ENCODE peak calls at places on chromosomes 13 and 19, in six cellular contexts. Z, E, M, N, Y and L are unnamed samples.

GRCh38 chr13:26253262-26253786 is 605 bp upstream of the CDK8 start:
- DNase-seq in Y (no peak), N (no peak), M (no peak), Z (no peak), E (no peak), L (no peak)

GRCh38 chr13:112983428-112984196 is 14.6 kb downstream of the MCF2L start:
- DNase-seq in N (no peak), E (no peak), Y (no peak), M (no peak), Z (peak), L (no peak)

GRCh38 chr19:40284501-40285352 is at the start of gene AKT2:
- DNase-seq in Z (peak), E (peak), N (no peak), M (peak), Y (peak), L (peak)

GRCh38 chr13:43261018-43261417 is 237.6 kb downstream of the DNAJC15 start:
- DNase-seq in E (no peak), M (no peak), Z (no peak), N (no peak), Y (no peak), L (no peak)

GRCh38 chr13:51584731-51585191 is 499 bp downstream of the WDFY2 start:
- DNase-seq in Y (peak), M (peak), E (peak), Z (peak), N (peak), L (peak)

GRCh38 chr19:3041302-3041701 is 12.2 kb upstream of the TLE2 start:
- DNase-seq in N (no peak), M (no peak), Y (peak), Z (no peak), E (no peak), L (no peak)

GRCh38 chr19:13955662-13956364 is 3.5 kb downstream of the DCAF15 start:
- DNase-seq in Z (no peak), M (no peak), E (no peak), N (no peak), Y (no peak), L (no peak)

GRCh38 chr13:85825454-85825853 is 26.2 kb upstream of the SLITRK6 start:
- DNase-seq in N (no peak), Y (no peak), E (no peak), Z (no peak), M (no peak), L (no peak)

GRCh38 chr13:99103536-99103935 is 97.1 kb upstream of the UBAC2 start:
- DNase-seq in Y (peak), N (no peak), E (no peak), Z (peak), M (no peak), L (no peak)

GRCh38 chr13:24463078-24463477 is 49.5 kb downstream of the PARP4 start:
- DNase-seq in Y (no peak), M (no peak), N (no peak), Z (no peak), E (no peak), L (no peak)

GRCh38 chr13:20264271-20265018 is 32.3 kb upstream of the GJB6 start:
- DNase-seq in Y (no peak), N (no peak), E (no peak), Z (no peak), M (no peak), L (no peak)

GRCh38 chr19:11136400-11137101 is 19.0 kb downstream of the SPC24 start:
- DNase-seq in Y (no peak), Z (no peak), M (no peak), E (no peak), N (no peak), L (no peak)

GRCh38 chr13:27349458-27349857 is 75.0 kb upstream of the GTF3A start:
- DNase-seq in E (no peak), Y (no peak), N (no peak), M (no peak), Z (no peak), L (no peak)

GRCh38 chr13:108957369-108958012 is 328.1 kb downstream of the MYO16 start:
- DNase-seq in M (peak), Y (peak), Z (no peak), N (no peak), E (no peak), L (no peak)

GRCh38 chr13:48539550-48539949 is 6.7 kb upstream of the RCBTB2 start:
- DNase-seq in M (no peak), Y (no peak), Z (no peak), N (no peak), E (no peak), L (no peak)

GRCh38 chr19:32744555-32745325 is 25.2 kb downstream of the TDRD12 start:
- DNase-seq in Z (no peak), Y (no peak), M (no peak), N (no peak), E (no peak), L (peak)

GRCh38 chr19:16069813-16070365 is 6.4 kb upstream of the TPM4 start:
- DNase-seq in N (peak), E (peak), Y (no peak), Z (no peak), M (peak), L (no peak)

GRCh38 chr13:113373811-113374485 is 10.0 kb upstream of the GRTP1 start:
- DNase-seq in E (no peak), Z (no peak), Y (no peak), N (peak), M (no peak), L (no peak)

GRCh38 chr13:26254583-26255102 is 714 bp downstream of the CDK8 start:
- DNase-seq in Y (peak), E (peak), N (peak), Z (peak), M (peak), L (no peak)

GRCh38 chr19:58519087-58519354 is 589 bp downstream of the ZBTB45 start:
- DNase-seq in Z (peak), N (peak), M (peak), Y (peak), E (peak), L (peak)

GRCh38 chr13:86585826-86586225 is 786.6 kb upstream of the SLITRK6 start:
- DNase-seq in E (no peak), M (no peak), Y (no peak), N (no peak), Z (no peak), L (no peak)

GRCh38 chr13:43303040-43303729 is 279.8 kb downstream of the DNAJC15 start:
- DNase-seq in N (no peak), E (no peak), Y (peak), Z (peak), M (peak), L (no peak)

GRCh38 chr13:57627663-57628062 is 3.9 kb upstream of the PCDH17 start:
- DNase-seq in Y (peak), Z (peak), M (no peak), N (no peak), E (no peak), L (no peak)

GRCh38 chr13:21637296-21637695 is 33.3 kb upstream of the MICU2 start:
- DNase-seq in Y (peak), Z (no peak), M (peak), N (peak), E (no peak), L (no peak)

GRCh38 chr13:98947925-98948324 is 29.9 kb downstream of the DOCK9 start:
- DNase-seq in M (no peak), Z (no peak), N (no peak), Y (no peak), E (no peak), L (no peak)

DNA sequence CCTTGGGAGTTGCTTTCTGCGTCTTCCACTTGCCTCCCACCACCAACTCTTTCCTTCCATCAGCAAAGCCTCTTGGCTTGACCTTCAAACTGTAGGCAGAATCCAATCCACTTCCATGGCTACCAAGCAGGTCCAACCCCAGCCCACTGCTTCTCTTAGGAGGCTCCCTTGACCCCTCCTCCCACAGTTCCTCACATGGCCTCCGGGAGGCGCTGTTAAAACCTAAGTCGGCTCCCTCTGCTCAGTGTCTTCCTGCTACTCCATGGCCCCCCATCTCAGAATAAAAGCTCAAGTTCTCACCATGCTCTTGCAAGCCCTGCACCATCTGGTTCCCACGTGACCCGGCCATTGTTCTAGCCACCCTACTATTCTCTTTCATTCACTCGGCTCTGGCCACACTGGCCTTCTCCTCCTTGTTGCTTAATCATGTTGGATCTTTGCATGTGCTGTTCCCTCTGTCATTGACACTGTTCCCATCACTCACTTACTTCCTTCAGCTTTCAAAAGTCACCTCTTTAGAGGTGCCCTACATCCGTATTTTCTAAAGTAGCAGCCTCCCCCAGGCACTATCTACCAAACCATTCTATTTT is 7.5 kb downstream of the IZUMO2 start:
- DNase-seq in N (no peak), Y (peak), M (no peak), Z (no peak), E (no peak), L (no peak)
- TF ChIP-seq CTCF in N (no peak), Y (peak), M (peak), Z (no peak), E (no peak), L (peak)

GRCh38 chr19:31337007-31337914 is 12.0 kb downstream of the TSHZ3 start:
- DNase-seq in E (no peak), Y (no peak), N (no peak), M (no peak), Z (no peak), L (no peak)

GRCh38 chr19:31340059-31341025 is 8.9 kb downstream of the TSHZ3 start:
- DNase-seq in M (no peak), N (no peak), Y (peak), E (no peak), Z (no peak), L (no peak)

GRCh38 chr19:31335716-31336115 is 13.5 kb downstream of the TSHZ3 start:
- DNase-seq in M (no peak), Y (no peak), N (no peak), E (no peak), Z (no peak), L (no peak)

GRCh38 chr19:31339405-31339804 is 9.8 kb downstream of the TSHZ3 start:
- DNase-seq in E (no peak), Y (no peak), Z (peak), N (no peak), M (no peak), L (no peak)

GRCh38 chr19:31338069-31338767 is 11.0 kb downstream of the TSHZ3 start:
- DNase-seq in E (no peak), Y (peak), N (no peak), Z (peak), M (no peak), L (no peak)
- TF ChIP-seq CTCF in E (no peak), Y (peak), N (peak), Z (peak), M (no peak), L (peak)

GRCh38 chr13:64446372-64446771 is 2783.8 kb downstream of the PCDH9 start:
- DNase-seq in N (no peak), Z (no peak), E (no peak), M (no peak), Y (peak), L (no peak)
- TF ChIP-seq CTCF in N (no peak), Z (peak), E (no peak), M (no peak), Y (peak), L (peak)

GRCh38 chr19:12779162-12779993 is 4.0 kb upstream of the HOOK2 start:
- DNase-seq in Y (peak), Z (peak), N (no peak), E (peak), M (peak), L (no peak)
- TF ChIP-seq CTCF in Y (peak), Z (no peak), N (no peak), E (no peak), M (no peak), L (no peak)

DNA sequence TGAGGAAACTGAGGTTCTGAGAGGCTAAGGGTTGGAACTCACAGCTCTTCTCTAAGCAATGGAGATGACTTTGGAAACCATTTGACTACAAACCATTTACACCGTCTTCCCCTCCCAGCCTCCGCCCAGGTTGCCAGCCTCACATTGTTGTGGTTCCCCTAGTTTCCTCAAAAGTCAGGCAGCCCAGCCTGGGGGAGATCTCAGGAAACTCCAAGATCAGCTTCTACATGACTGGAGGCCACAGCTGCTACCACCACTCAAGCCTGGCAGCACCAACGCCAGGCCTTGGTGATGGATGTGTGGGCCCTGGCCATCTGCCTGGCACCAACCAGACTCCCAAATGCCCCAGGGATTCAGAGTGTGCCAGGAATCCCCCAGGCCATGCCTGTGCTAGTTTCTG is 207.9 kb downstream of the TSHZ3 start:
- DNase-seq in M (no peak), E (no peak), N (no peak), Z (no peak), Y (no peak), L (no peak)
- TF ChIP-seq CTCF in M (no peak), E (no peak), N (no peak), Z (no peak), Y (no peak), L (no peak)

GRCh38 chr19:49920624-49921363 is 8.2 kb upstream of the ATF5 start:
- DNase-seq in M (no peak), Y (no peak), E (no peak), Z (no peak), N (no peak), L (no peak)

GRCh38 chr19:49918089-49918488 is 10.9 kb upstream of the ATF5 start:
- DNase-seq in Y (no peak), N (no peak), Z (no peak), M (no peak), E (no peak), L (no peak)

GRCh38 chr19:49915271-49915670 is 13.7 kb upstream of the ATF5 start:
- DNase-seq in Y (no peak), M (no peak), E (no peak), Z (no peak), N (no peak), L (no peak)

GRCh38 chr19:49913720-49914119 is 15.3 kb upstream of the ATF5 start:
- DNase-seq in E (no peak), M (no peak), Y (no peak), N (no peak), Z (no peak), L (no peak)

DNA sequence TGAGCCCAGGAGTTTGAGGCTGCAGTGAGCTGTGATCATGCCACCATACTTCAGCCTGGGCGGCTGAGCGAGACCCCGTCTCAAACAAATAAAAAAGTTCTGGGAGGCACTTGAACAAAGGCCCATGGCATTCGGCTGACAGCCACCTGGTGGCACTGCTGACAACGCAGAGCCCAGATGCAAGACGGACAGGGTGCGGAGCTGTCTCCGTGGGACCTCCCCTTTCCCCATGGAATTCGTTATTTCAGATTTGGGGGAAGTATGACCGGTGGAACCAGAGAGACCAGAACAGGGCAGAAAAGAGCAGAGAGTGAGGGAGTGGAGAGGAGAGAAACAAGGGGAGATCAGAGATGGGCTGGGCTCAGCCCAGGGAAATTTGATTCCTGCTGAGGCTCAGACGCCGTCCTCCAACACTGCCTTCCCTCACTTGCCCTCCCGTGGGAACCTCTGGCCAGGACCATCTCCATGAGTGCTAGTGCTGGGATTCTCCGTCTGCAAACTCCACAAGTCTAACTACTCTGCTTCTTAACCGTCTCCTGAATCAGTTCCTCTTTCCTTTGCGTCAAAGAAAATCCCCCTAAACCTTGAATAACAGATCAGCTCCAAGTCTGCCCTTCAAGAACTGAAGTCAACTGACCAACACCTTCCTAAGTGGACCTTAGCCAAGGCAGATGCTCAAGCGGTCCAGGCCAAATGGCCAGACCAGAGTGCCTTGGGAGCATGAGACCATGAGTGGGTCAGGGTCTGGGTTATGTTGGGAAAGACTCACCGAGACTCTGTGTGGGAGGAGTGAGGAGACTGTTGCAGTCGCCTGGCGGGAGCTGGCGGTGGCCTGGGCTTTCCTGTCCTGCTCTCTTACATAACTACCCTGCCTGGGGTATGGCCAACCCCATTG is 11.9 kb upstream of the ATF5 start:
- DNase-seq in Z (no peak), M (no peak), N (no peak), Y (peak), E (no peak), L (no peak)
- TF ChIP-seq CTCF in Z (no peak), M (no peak), N (no peak), Y (peak), E (no peak), L (peak)

DNA sequence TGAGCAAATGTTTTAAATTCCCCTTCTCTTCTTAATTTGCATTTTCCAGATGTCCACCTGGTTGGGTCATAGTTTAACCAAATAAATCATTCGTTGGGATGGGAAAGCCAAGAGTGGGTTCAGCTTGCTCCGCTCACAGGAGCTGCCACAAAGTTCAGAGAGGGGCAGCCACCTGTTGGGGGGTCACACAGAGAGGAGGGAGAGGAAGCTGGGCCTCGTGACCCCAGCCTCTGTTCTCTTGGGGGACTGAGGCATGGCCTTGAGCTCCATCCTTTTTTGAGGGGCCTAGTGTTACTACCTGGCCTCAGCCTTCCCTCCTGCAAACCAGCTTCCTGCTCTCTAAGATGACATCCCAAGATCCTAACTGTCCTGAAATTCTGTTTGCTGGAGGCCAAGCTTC is 2.5 kb downstream of the MEF2B start:
- DNase-seq in M (no peak), Z (no peak), N (no peak), Y (no peak), E (no peak), L (no peak)
- TF ChIP-seq CTCF in M (no peak), Z (no peak), N (no peak), Y (no peak), E (no peak), L (no peak)

GRCh38 chr13:100597253-100597652 is 8.7 kb upstream of the GGACT start:
- DNase-seq in N (no peak), Y (no peak), E (no peak), M (no peak), Z (no peak), L (no peak)

GRCh38 chr13:100589178-100589725 is 663 bp upstream of the GGACT start:
- DNase-seq in Z (no peak), E (no peak), Y (no peak), N (no peak), M (no peak), L (no peak)

GRCh38 chr13:100596516-100596915 is 7.9 kb upstream of the GGACT start:
- DNase-seq in N (no peak), Y (no peak), E (no peak), Z (no peak), M (no peak), L (no peak)

GRCh38 chr13:100594731-100595130 is 6.1 kb upstream of the GGACT start:
- DNase-seq in N (no peak), Y (peak), M (peak), Z (peak), E (no peak), L (no peak)

DNA sequence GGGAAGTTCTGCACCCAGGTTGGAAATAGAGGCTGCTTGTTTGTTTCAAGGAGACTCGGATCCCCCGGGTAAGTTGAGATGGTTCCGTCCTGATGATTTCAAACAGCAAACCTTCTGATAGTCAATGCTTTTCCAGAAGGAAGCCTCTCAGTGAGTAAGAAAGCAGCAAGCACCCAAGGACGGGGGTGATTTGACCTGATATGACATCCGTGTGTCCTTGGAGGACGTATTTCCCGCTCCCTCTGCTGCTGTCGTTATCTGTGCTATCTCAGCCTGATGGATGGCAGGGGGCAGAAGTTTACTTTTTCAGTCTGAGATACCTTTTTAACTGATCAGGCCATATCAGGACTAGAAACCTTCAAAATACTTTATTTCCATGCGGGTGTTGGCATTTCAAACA is 5.7 kb upstream of the GGACT start:
- DNase-seq in E (no peak), M (no peak), N (no peak), Z (no peak), Y (no peak), L (no peak)
- TF ChIP-seq CTCF in E (no peak), M (no peak), N (no peak), Z (no peak), Y (no peak), L (no peak)

GRCh38 chr13:87779451-87779850 is 108.3 kb downstream of the SLITRK5 start:
- DNase-seq in N (no peak), Y (no peak), E (no peak), M (no peak), Z (no peak), L (no peak)

GRCh38 chr13:87778128-87778527 is 107.0 kb downstream of the SLITRK5 start:
- DNase-seq in N (no peak), E (no peak), Y (no peak), M (no peak), Z (no peak), L (no peak)

DNA sequence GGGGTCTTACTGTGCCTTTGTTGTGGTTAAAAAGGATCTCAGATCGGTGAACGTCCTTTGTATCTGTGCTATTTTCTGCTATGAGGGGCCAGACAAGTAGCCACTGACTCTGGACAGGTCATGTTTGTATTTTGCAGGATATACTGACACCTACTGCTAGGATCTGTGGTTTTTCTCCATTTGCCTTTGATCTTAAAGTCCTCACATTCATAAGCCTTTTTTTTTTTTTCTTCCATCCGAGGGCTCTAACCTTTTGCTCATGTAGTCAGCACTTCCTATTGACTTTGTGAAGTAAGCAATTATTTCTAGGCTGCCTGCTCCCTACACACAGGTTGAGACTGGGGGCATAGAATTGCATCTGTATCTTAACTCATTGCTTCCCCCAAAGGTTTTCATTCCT is 106.2 kb downstream of the SLITRK5 start:
- DNase-seq in E (no peak), Z (peak), Y (peak), M (no peak), N (no peak), L (no peak)
- TF ChIP-seq CTCF in E (no peak), Z (no peak), Y (peak), M (no peak), N (no peak), L (no peak)